ENCODE peak calls at places on chromosomes 5 and 9, in seven cellular contexts. One of them, this sample, is unnamed.

GRCh38 chr5:122434120-122434519 is 122.1 kb downstream of the SNCAIP start:
- DNase-seq in stimulated activated CD4-positive, alpha-beta T cell treated with anti-CD3 and anti-CD28 coated beads, Interleukin-2, amount 100 ng/mL, for 48 hours: no peak
- DNase-seq in hippocampal formation: peak; percentile 48
- DNase-seq in activated T-cell treated with anti-CD3 and anti-CD28 coated beads for 1 hour: no peak
- DNase-seq in SHP77: no peak
- DNase-seq in PC-3: no peak
- DNase-seq in omental fat pad: no peak
- DNase-seq in this sample: no peak

GRCh38 chr9:124617477-124618141 is 110.4 kb upstream of the NR5A1 start:
- DNase-seq in stimulated activated CD4-positive, alpha-beta T cell treated with anti-CD3 and anti-CD28 coated beads, Interleukin-2, amount 100 ng/mL, for 48 hours: peak; percentile 76
- DNase-seq in hippocampal formation: peak; percentile 57
- DNase-seq in activated T-cell treated with anti-CD3 and anti-CD28 coated beads for 1 hour: peak; percentile 68
- DNase-seq in SHP77: peak; percentile 47
- DNase-seq in PC-3: peak; percentile 78
- DNase-seq in omental fat pad: peak; percentile 77
- DNase-seq in this sample: peak; percentile 57

GRCh38 chr5:32138839-32139493 is 35.2 kb downstream of the GOLPH3 start:
- DNase-seq in stimulated activated CD4-positive, alpha-beta T cell treated with anti-CD3 and anti-CD28 coated beads, Interleukin-2, amount 100 ng/mL, for 48 hours: peak; percentile 69
- DNase-seq in hippocampal formation: no peak
- DNase-seq in activated T-cell treated with anti-CD3 and anti-CD28 coated beads for 1 hour: no peak
- DNase-seq in SHP77: no peak
- DNase-seq in PC-3: no peak
- DNase-seq in omental fat pad: no peak
- DNase-seq in this sample: no peak

GRCh38 chr5:177389368-177390169 is 5.3 kb downstream of the SLC34A1 start:
- DNase-seq in stimulated activated CD4-positive, alpha-beta T cell treated with anti-CD3 and anti-CD28 coated beads, Interleukin-2, amount 100 ng/mL, for 48 hours: peak; percentile 51
- DNase-seq in hippocampal formation: no peak
- DNase-seq in activated T-cell treated with anti-CD3 and anti-CD28 coated beads for 1 hour: no peak
- DNase-seq in SHP77: no peak
- DNase-seq in PC-3: peak; percentile 89
- DNase-seq in omental fat pad: no peak
- DNase-seq in this sample: no peak

GRCh38 chr5:35884125-35884788 is 27.6 kb downstream of the IL7R start:
- DNase-seq in stimulated activated CD4-positive, alpha-beta T cell treated with anti-CD3 and anti-CD28 coated beads, Interleukin-2, amount 100 ng/mL, for 48 hours: no peak
- DNase-seq in hippocampal formation: no peak
- DNase-seq in activated T-cell treated with anti-CD3 and anti-CD28 coated beads for 1 hour: no peak
- DNase-seq in SHP77: no peak
- DNase-seq in PC-3: peak; percentile 90
- DNase-seq in omental fat pad: no peak
- DNase-seq in this sample: no peak

GRCh38 chr5:172106511-172107356 is 81.3 kb downstream of the STK10 start:
- DNase-seq in stimulated activated CD4-positive, alpha-beta T cell treated with anti-CD3 and anti-CD28 coated beads, Interleukin-2, amount 100 ng/mL, for 48 hours: peak; percentile 76
- DNase-seq in hippocampal formation: peak; percentile 37
- DNase-seq in activated T-cell treated with anti-CD3 and anti-CD28 coated beads for 1 hour: peak; percentile 67
- DNase-seq in SHP77: peak; percentile 19
- DNase-seq in PC-3: peak; percentile 59
- DNase-seq in omental fat pad: peak; percentile 89
- DNase-seq in this sample: peak; percentile 87

GRCh38 chr5:66680804-66681203 is 84.6 kb downstream of the MAST4 start:
- DNase-seq in stimulated activated CD4-positive, alpha-beta T cell treated with anti-CD3 and anti-CD28 coated beads, Interleukin-2, amount 100 ng/mL, for 48 hours: no peak
- DNase-seq in hippocampal formation: no peak
- DNase-seq in activated T-cell treated with anti-CD3 and anti-CD28 coated beads for 1 hour: no peak
- DNase-seq in SHP77: no peak
- DNase-seq in PC-3: no peak
- DNase-seq in omental fat pad: no peak
- DNase-seq in this sample: no peak

GRCh38 chr5:150486402-150487198 is 21.3 kb upstream of the NDST1 start:
- DNase-seq in stimulated activated CD4-positive, alpha-beta T cell treated with anti-CD3 and anti-CD28 coated beads, Interleukin-2, amount 100 ng/mL, for 48 hours: peak; percentile 37
- DNase-seq in hippocampal formation: no peak
- DNase-seq in activated T-cell treated with anti-CD3 and anti-CD28 coated beads for 1 hour: peak; percentile 35
- DNase-seq in SHP77: peak; percentile 56
- DNase-seq in PC-3: peak; percentile 81
- DNase-seq in omental fat pad: no peak
- DNase-seq in this sample: peak; percentile 94

GRCh38 chr9:134914501-134914834 is 3.2 kb downstream of the FCN1 start:
- DNase-seq in stimulated activated CD4-positive, alpha-beta T cell treated with anti-CD3 and anti-CD28 coated beads, Interleukin-2, amount 100 ng/mL, for 48 hours: no peak
- DNase-seq in hippocampal formation: no peak
- DNase-seq in activated T-cell treated with anti-CD3 and anti-CD28 coated beads for 1 hour: no peak
- DNase-seq in SHP77: no peak
- DNase-seq in PC-3: no peak
- DNase-seq in omental fat pad: no peak
- DNase-seq in this sample: no peak

GRCh38 chr9:92735907-92736600 is 28.6 kb downstream of the BICD2 start:
- DNase-seq in stimulated activated CD4-positive, alpha-beta T cell treated with anti-CD3 and anti-CD28 coated beads, Interleukin-2, amount 100 ng/mL, for 48 hours: no peak
- DNase-seq in hippocampal formation: no peak
- DNase-seq in activated T-cell treated with anti-CD3 and anti-CD28 coated beads for 1 hour: no peak
- DNase-seq in SHP77: no peak
- DNase-seq in PC-3: no peak
- DNase-seq in omental fat pad: no peak
- DNase-seq in this sample: no peak

GRCh38 chr9:22718653-22719052 is 272.0 kb downstream of the DMRTA1 start:
- DNase-seq in stimulated activated CD4-positive, alpha-beta T cell treated with anti-CD3 and anti-CD28 coated beads, Interleukin-2, amount 100 ng/mL, for 48 hours: no peak
- DNase-seq in hippocampal formation: no peak
- DNase-seq in activated T-cell treated with anti-CD3 and anti-CD28 coated beads for 1 hour: no peak
- DNase-seq in SHP77: no peak
- DNase-seq in PC-3: peak; percentile 10
- DNase-seq in omental fat pad: no peak
- DNase-seq in this sample: no peak

GRCh38 chr9:131734165-131734610 is 5.7 kb downstream of the RAPGEF1 start:
- DNase-seq in stimulated activated CD4-positive, alpha-beta T cell treated with anti-CD3 and anti-CD28 coated beads, Interleukin-2, amount 100 ng/mL, for 48 hours: no peak
- DNase-seq in hippocampal formation: no peak
- DNase-seq in activated T-cell treated with anti-CD3 and anti-CD28 coated beads for 1 hour: no peak
- DNase-seq in SHP77: peak; percentile 59
- DNase-seq in PC-3: peak; percentile 81
- DNase-seq in omental fat pad: no peak
- DNase-seq in this sample: no peak

GRCh38 chr9:5617749-5618148 is 11.2 kb upstream of the RIC1 start:
- DNase-seq in stimulated activated CD4-positive, alpha-beta T cell treated with anti-CD3 and anti-CD28 coated beads, Interleukin-2, amount 100 ng/mL, for 48 hours: no peak
- DNase-seq in hippocampal formation: peak; percentile 10
- DNase-seq in activated T-cell treated with anti-CD3 and anti-CD28 coated beads for 1 hour: no peak
- DNase-seq in SHP77: no peak
- DNase-seq in PC-3: no peak
- DNase-seq in omental fat pad: no peak
- DNase-seq in this sample: no peak

GRCh38 chr5:5504325-5504724 is 81.8 kb downstream of the ICE1 start:
- DNase-seq in stimulated activated CD4-positive, alpha-beta T cell treated with anti-CD3 and anti-CD28 coated beads, Interleukin-2, amount 100 ng/mL, for 48 hours: no peak
- DNase-seq in hippocampal formation: no peak
- DNase-seq in activated T-cell treated with anti-CD3 and anti-CD28 coated beads for 1 hour: no peak
- DNase-seq in SHP77: no peak
- DNase-seq in PC-3: no peak
- DNase-seq in omental fat pad: no peak
- DNase-seq in this sample: no peak

GRCh38 chr9:116073826-116074225 is 79.8 kb upstream of the PAPPA start:
- DNase-seq in stimulated activated CD4-positive, alpha-beta T cell treated with anti-CD3 and anti-CD28 coated beads, Interleukin-2, amount 100 ng/mL, for 48 hours: no peak
- DNase-seq in hippocampal formation: no peak
- DNase-seq in activated T-cell treated with anti-CD3 and anti-CD28 coated beads for 1 hour: no peak
- DNase-seq in SHP77: no peak
- DNase-seq in PC-3: peak; percentile 64
- DNase-seq in omental fat pad: no peak
- DNase-seq in this sample: no peak

GRCh38 chr5:96288166-96288844 is 144.7 kb downstream of the PCSK1 start:
- DNase-seq in stimulated activated CD4-positive, alpha-beta T cell treated with anti-CD3 and anti-CD28 coated beads, Interleukin-2, amount 100 ng/mL, for 48 hours: no peak
- DNase-seq in hippocampal formation: no peak
- DNase-seq in activated T-cell treated with anti-CD3 and anti-CD28 coated beads for 1 hour: no peak
- DNase-seq in SHP77: no peak
- DNase-seq in PC-3: no peak
- DNase-seq in omental fat pad: no peak
- DNase-seq in this sample: no peak

GRCh38 chr9:130461218-130461630 is 16.5 kb downstream of the ASS1 start:
- DNase-seq in stimulated activated CD4-positive, alpha-beta T cell treated with anti-CD3 and anti-CD28 coated beads, Interleukin-2, amount 100 ng/mL, for 48 hours: peak; percentile 83
- DNase-seq in hippocampal formation: no peak
- DNase-seq in activated T-cell treated with anti-CD3 and anti-CD28 coated beads for 1 hour: peak; percentile 74
- DNase-seq in SHP77: peak; percentile 50
- DNase-seq in PC-3: peak; percentile 60
- DNase-seq in omental fat pad: peak; percentile 55
- DNase-seq in this sample: peak; percentile 80

GRCh38 chr9:114314256-114314867 is 8.5 kb upstream of the ORM1 start:
- DNase-seq in stimulated activated CD4-positive, alpha-beta T cell treated with anti-CD3 and anti-CD28 coated beads, Interleukin-2, amount 100 ng/mL, for 48 hours: no peak
- DNase-seq in hippocampal formation: no peak
- DNase-seq in activated T-cell treated with anti-CD3 and anti-CD28 coated beads for 1 hour: no peak
- DNase-seq in SHP77: no peak
- DNase-seq in PC-3: no peak
- DNase-seq in omental fat pad: no peak
- DNase-seq in this sample: no peak

This sample was measured in progenitor cell of endocrine pancreas.